ENCODE peak calls at places on chromosomes 1 and 21, in ten cellular contexts. J, R, L, V, C, O, W, Y, K and G are unnamed samples.

GRCh38 chr1:26373789-26374188 is 1.2 kb upstream of the ZNF683 start:
- DNase-seq in J (no peak), R (no peak), L (no peak), V (no peak), C (no peak), O (no peak), W (no peak), Y (no peak), K (no peak), G (no peak)

GRCh38 chr1:218694635-218695034 is 349.5 kb downstream of the TGFB2 start:
- DNase-seq in J (no peak), R (no peak), L (no peak), V (no peak), C (no peak), O (no peak), W (no peak), Y (no peak), K (no peak), G (no peak)

GRCh38 chr1:219587401-219587800 is 25.5 kb downstream of the ZC3H11B start:
- DNase-seq in J (no peak), R (no peak), L (no peak), V (no peak), C (no peak), O (no peak), W (no peak), Y (no peak), K (no peak), G (no peak)

GRCh38 chr1:83901547-83902155 is 97.3 kb downstream of the TTLL7 start:
- DNase-seq in J (peak), R (no peak), L (peak), V (peak), C (no peak), O (no peak), W (no peak), Y (no peak), K (no peak), G (no peak)

GRCh38 chr1:41347276-41347675 is 14.0 kb upstream of the FOXO6 start:
- DNase-seq in J (no peak), R (no peak), L (no peak), V (no peak), C (peak), O (no peak), W (no peak), Y (no peak), K (no peak), G (no peak)

GRCh38 chr1:229986737-229987364 is 80.2 kb upstream of the GALNT2 start:
- DNase-seq in J (no peak), R (no peak), L (no peak), V (no peak), C (no peak), O (no peak), W (no peak), Y (no peak), K (peak), G (no peak)

GRCh38 chr1:94526581-94526980 is 15.0 kb downstream of the F3 start:
- DNase-seq in J (no peak), R (no peak), L (no peak), V (no peak), C (no peak), O (no peak), W (no peak), Y (no peak), K (no peak), G (no peak)

GRCh38 chr1:177884499-177885021 is 85.3 kb downstream of the SEC16B start:
- DNase-seq in J (no peak), R (no peak), L (no peak), V (no peak), C (no peak), O (no peak), W (no peak), Y (no peak), K (peak), G (no peak)

GRCh38 chr1:184745929-184746583 is 8.6 kb downstream of the EDEM3 start:
- DNase-seq in J (no peak), R (no peak), L (no peak), V (no peak), C (no peak), O (peak), W (no peak), Y (no peak), K (no peak), G (no peak)

GRCh38 chr1:31939484-31940329 is 1.5 kb upstream of the PTP4A2 start:
- DNase-seq in J (peak), R (peak), L (peak), V (peak), C (no peak), O (peak), W (peak), Y (peak), K (no peak), G (peak)

GRCh38 chr1:39892611-39893595 is 8.8 kb downstream of the MYCL start:
- DNase-seq in J (peak), R (no peak), L (peak), V (no peak), C (no peak), O (no peak), W (peak), Y (peak), K (no peak), G (no peak)

GRCh38 chr21:38790961-38791360 is 14.8 kb upstream of the ETS2 start:
- DNase-seq in J (no peak), R (no peak), L (no peak), V (no peak), C (no peak), O (no peak), W (no peak), Y (no peak), K (no peak), G (no peak)

GRCh38 chr1:116699605-116700004 is 32.1 kb upstream of the IGSF3 start:
- DNase-seq in J (no peak), R (no peak), L (no peak), V (no peak), C (no peak), O (peak), W (no peak), Y (no peak), K (no peak), G (no peak)

GRCh38 chr1:181514298-181515290 is 31.3 kb downstream of the CACNA1E start:
- DNase-seq in J (no peak), R (no peak), L (no peak), V (no peak), C (no peak), O (no peak), W (no peak), Y (no peak), K (peak), G (no peak)

GRCh38 chr1:230350208-230350921 is 75.8 kb downstream of the PGBD5 start:
- DNase-seq in J (no peak), R (no peak), L (no peak), V (no peak), C (no peak), O (no peak), W (no peak), Y (no peak), K (no peak), G (no peak)

GRCh38 chr21:37912616-37913015 is 3.6 kb downstream of the KCNJ6 start:
- DNase-seq in J (no peak), R (no peak), L (no peak), V (no peak), C (no peak), O (no peak), W (no peak), Y (no peak), K (no peak), G (no peak)

GRCh38 chr1:92862605-92863004 is 30.8 kb downstream of the RPL5 start:
- DNase-seq in J (no peak), R (no peak), L (no peak), V (no peak), C (no peak), O (no peak), W (no peak), Y (no peak), K (no peak), G (no peak)

GRCh38 chr1:12620142-12620865 is 2.3 kb upstream of the DHRS3 start:
- DNase-seq in J (no peak), R (no peak), L (no peak), V (no peak), C (no peak), O (no peak), W (peak), Y (no peak), K (no peak), G (no peak)

GRCh38 chr1:201348211-201348566 is 29.3 kb downstream of the TNNT2 start:
- DNase-seq in J (peak), R (peak), L (no peak), V (peak), C (peak), O (peak), W (no peak), Y (peak), K (no peak), G (peak)

GRCh38 chr1:205465392-205465791 is 9.5 kb upstream of the BLACAT1 start:
- DNase-seq in J (no peak), R (no peak), L (no peak), V (no peak), C (no peak), O (no peak), W (no peak), Y (no peak), K (no peak), G (no peak)

GRCh38 chr1:191641420-191642215 is 516.6 kb upstream of the RGS18 start:
- DNase-seq in J (no peak), R (no peak), L (no peak), V (no peak), C (no peak), O (no peak), W (no peak), Y (no peak), K (no peak), G (no peak)

GRCh38 chr1:4171480-4172450 is 271.7 kb upstream of the C1orf174 start:
- DNase-seq in J (peak), R (no peak), L (no peak), V (no peak), C (peak), O (no peak), W (peak), Y (no peak), K (peak), G (no peak)

GRCh38 chr1:150970818-150971582 is 3.6 kb downstream of the CERS2 start:
- DNase-seq in J (peak), R (no peak), L (peak), V (peak), C (peak), O (no peak), W (peak), Y (peak), K (no peak), G (no peak)

GRCh38 chr1:59453297-59453970 is 156.5 kb downstream of the FGGY start:
- DNase-seq in J (no peak), R (no peak), L (no peak), V (no peak), C (no peak), O (no peak), W (no peak), Y (no peak), K (no peak), G (no peak)

GRCh38 chr1:5915587-5916571 is 76.3 kb downstream of the NPHP4 start:
- DNase-seq in J (no peak), R (no peak), L (no peak), V (no peak), C (no peak), O (peak), W (no peak), Y (peak), K (no peak), G (peak)

GRCh38 chr1:40059292-40059959 is 18.9 kb downstream of the CAP1 start:
- DNase-seq in J (no peak), R (no peak), L (no peak), V (peak), C (no peak), O (no peak), W (no peak), Y (peak), K (no peak), G (no peak)

GRCh38 chr1:54403377-54403776 is 2.8 kb downstream of the SSBP3 start:
- DNase-seq in J (no peak), R (no peak), L (no peak), V (no peak), C (no peak), O (no peak), W (no peak), Y (peak), K (no peak), G (no peak)

GRCh38 chr1:212366901-212367300 is 47.8 kb downstream of the PACC1 start:
- DNase-seq in J (no peak), R (no peak), L (no peak), V (no peak), C (no peak), O (no peak), W (no peak), Y (no peak), K (no peak), G (no peak)

GRCh38 chr1:236522937-236523703 is 662 bp upstream of the LGALS8 start:
- DNase-seq in J (peak), R (no peak), L (peak), V (peak), C (no peak), O (no peak), W (peak), Y (peak), K (no peak), G (no peak)

GRCh38 chr1:236524892-236525179 is 1.1 kb downstream of the LGALS8 start:
- DNase-seq in J (no peak), R (no peak), L (no peak), V (no peak), C (no peak), O (no peak), W (no peak), Y (no peak), K (no peak), G (no peak)

GRCh38 chr1:236523704-236524141 is at the start of gene LGALS8:
- DNase-seq in J (peak), R (peak), L (peak), V (peak), C (peak), O (peak), W (peak), Y (peak), K (peak), G (peak)

GRCh38 chr1:236526079-236526478 is 2.3 kb downstream of the LGALS8 start:
- DNase-seq in J (no peak), R (no peak), L (no peak), V (no peak), C (no peak), O (no peak), W (no peak), Y (no peak), K (no peak), G (no peak)

GRCh38 chr1:236524142-236524891 is 535 bp downstream of the LGALS8 start:
- DNase-seq in J (peak), R (peak), L (peak), V (peak), C (peak), O (peak), W (peak), Y (peak), K (no peak), G (peak)
- TF ChIP-seq POLR2AphosphoS5 in J (peak), R (peak), L (peak), V (peak), C (no peak), O (peak), W (peak), Y (peak), K (peak), G (no peak)

GRCh38 chr21:45892156-45892919 is 89.2 kb upstream of the COL6A1 start:
- DNase-seq in J (no peak), R (no peak), L (peak), V (peak), C (no peak), O (no peak), W (no peak), Y (no peak), K (no peak), G (no peak)
- TF ChIP-seq POLR2AphosphoS5 in J (no peak), R (no peak), L (no peak), V (no peak), C (no peak), O (no peak), W (no peak), Y (no peak), K (no peak), G (no peak)

DNA sequence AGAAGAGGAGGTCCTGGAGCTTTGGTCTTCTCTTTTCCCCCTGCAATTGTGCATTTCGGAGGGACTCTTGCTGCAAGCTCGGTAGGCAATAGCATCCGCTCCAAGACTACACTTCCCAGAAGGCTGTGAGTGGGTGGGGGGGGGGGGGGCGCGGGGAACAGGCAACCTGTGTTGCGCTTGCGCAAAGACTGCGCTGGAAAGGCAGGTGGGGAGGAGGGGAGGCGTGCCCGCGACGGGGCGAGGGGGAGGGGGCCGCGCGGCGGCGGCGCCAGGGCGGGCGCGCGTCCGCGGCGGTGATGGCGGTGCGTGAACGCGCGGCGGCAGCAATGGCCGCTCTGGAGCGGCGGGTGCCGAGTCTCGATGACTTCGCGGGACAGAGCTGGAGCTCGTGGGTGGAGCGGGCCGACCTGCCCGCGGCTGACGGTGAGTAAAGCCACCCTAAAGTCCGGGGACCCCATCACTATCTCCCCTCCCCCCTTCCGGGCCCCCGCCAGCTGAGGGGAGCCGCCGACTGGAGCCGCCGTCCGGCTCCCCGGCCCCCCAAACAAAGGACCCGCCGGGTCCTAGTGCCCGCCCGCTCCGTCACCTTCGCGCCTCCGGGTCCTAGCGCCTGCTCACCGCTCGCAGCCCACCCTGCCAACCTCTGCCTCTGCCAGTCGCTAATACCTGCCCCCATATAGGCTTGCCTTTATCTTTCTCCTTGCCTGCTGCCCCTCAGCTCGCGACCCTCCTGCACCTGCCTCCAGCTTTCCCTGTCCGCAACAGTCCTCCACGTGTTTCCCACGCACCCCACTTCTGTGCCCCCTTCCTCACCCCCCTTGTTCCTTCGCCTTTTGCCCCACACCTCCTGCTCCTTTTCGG is at the start of gene ATXN7L2:
- DNase-seq in J (peak), R (peak), L (peak), V (peak), C (peak), O (peak), W (peak), Y (peak), K (peak), G (peak)
- TF ChIP-seq POLR2AphosphoS5 in J (no peak), R (peak), L (peak), V (peak), C (no peak), O (peak), W (no peak), Y (peak), K (peak), G (peak)

GRCh38 chr1:15057834-15058233 is 95.7 kb upstream of the TMEM51 start:
- DNase-seq in J (no peak), R (no peak), L (no peak), V (no peak), C (no peak), O (no peak), W (no peak), Y (no peak), K (no peak), G (no peak)
- TF ChIP-seq POLR2AphosphoS5 in J (no peak), R (no peak), L (no peak), V (no peak), C (no peak), O (no peak), W (no peak), Y (no peak), K (no peak), G (no peak)

GRCh38 chr1:109880961-109881894 is 29.4 kb upstream of the CSF1 start:
- DNase-seq in J (no peak), R (no peak), L (no peak), V (no peak), C (peak), O (no peak), W (no peak), Y (no peak), K (no peak), G (no peak)
- TF ChIP-seq POLR2AphosphoS5 in J (no peak), R (no peak), L (no peak), V (no peak), C (no peak), O (no peak), W (no peak), Y (no peak), K (no peak), G (no peak)

GRCh38 chr1:9689011-9689706 is 37.6 kb downstream of the PIK3CD start:
- DNase-seq in J (peak), R (peak), L (peak), V (peak), C (peak), O (peak), W (peak), Y (peak), K (no peak), G (peak)
- TF ChIP-seq POLR2AphosphoS5 in J (no peak), R (no peak), L (no peak), V (no peak), C (no peak), O (no peak), W (no peak), Y (no peak), K (peak), G (no peak)

GRCh38 chr1:112707217-112708001 is 482 bp upstream of the RHOC start:
- DNase-seq in J (peak), R (peak), L (peak), V (peak), C (peak), O (peak), W (peak), Y (peak), K (peak), G (peak)
- TF ChIP-seq POLR2AphosphoS5 in J (peak), R (no peak), L (no peak), V (no peak), C (no peak), O (peak), W (peak), Y (no peak), K (no peak), G (no peak)

GRCh38 chr1:63777286-63777685 is 3.5 kb downstream of the ROR1 start:
- DNase-seq in J (no peak), R (no peak), L (no peak), V (no peak), C (no peak), O (no peak), W (no peak), Y (no peak), K (no peak), G (no peak)
- TF ChIP-seq POLR2AphosphoS5 in J (no peak), R (no peak), L (no peak), V (no peak), C (no peak), O (no peak), W (no peak), Y (no peak), K (no peak), G (no peak)

GRCh38 chr21:33433001-33433400 is 29.8 kb downstream of the IFNGR2 start:
- DNase-seq in J (no peak), R (no peak), L (no peak), V (no peak), C (no peak), O (no peak), W (no peak), Y (no peak), K (no peak), G (no peak)
- TF ChIP-seq POLR2AphosphoS5 in J (no peak), R (no peak), L (no peak), V (no peak), C (no peak), O (no peak), W (no peak), Y (no peak), K (no peak), G (no peak)